ENCODE peak calls at places on chromosomes 7 and 10, in nine cellular contexts. R is psoas muscle; L is CD8-positive, alpha-beta memory T cell; G is endodermal cell; N is astrocyte; B is PC-3; P is spleen; H is IMR-90; I is uterus. S is an unnamed sample.

GRCh38 chr7:2754086-2754485 is 66.1 kb downstream of the AMZ1 start:
- DNase-seq in R (no peak), L (no peak), G (no peak), N (peak; percentile 39), B (no peak), P (no peak), H (no peak), I (no peak), S (no peak)

GRCh38 chr10:19913987-19914386 is 97.8 kb downstream of the PLXDC2 start:
- DNase-seq in R (no peak), L (no peak), G (no peak), N (no peak), B (no peak), P (no peak), H (no peak), I (no peak), S (no peak)

GRCh38 chr10:25061711-25062455 is 45.5 kb downstream of the THNSL1 start:
- DNase-seq in R (no peak), L (no peak), G (no peak), N (peak; percentile 76), B (peak; percentile 24), P (no peak), H (peak; percentile 20), I (no peak), S (no peak)

GRCh38 chr10:126058507-126058906 is 162.1 kb downstream of the FANK1 start:
- DNase-seq in R (no peak), L (no peak), G (no peak), N (no peak), B (no peak), P (no peak), H (no peak), I (no peak), S (no peak)

GRCh38 chr7:92924800-92925199 is 88.4 kb upstream of the CDK6 start:
- DNase-seq in R (no peak), L (no peak), G (no peak), N (no peak), B (no peak), P (no peak), H (no peak), I (no peak), S (no peak)

GRCh38 chr10:2835950-2836349 is 231.4 kb upstream of the PFKP start:
- DNase-seq in R (no peak), L (no peak), G (no peak), N (no peak), B (no peak), P (no peak), H (no peak), I (no peak), S (no peak)

GRCh38 chr7:94374721-94375120 is 20.0 kb upstream of the COL1A2 start:
- DNase-seq in R (no peak), L (no peak), G (peak; percentile 45), N (no peak), B (no peak), P (no peak), H (no peak), I (no peak), S (no peak)

GRCh38 chr10:43126759-43127424 is 11.4 kb upstream of the CSGALNACT2 start:
- DNase-seq in R (peak; percentile 40), L (no peak), G (peak; percentile 38), N (no peak), B (no peak), P (peak; percentile 77), H (no peak), I (no peak), S (peak; percentile 40)

GRCh38 chr10:101468159-101468558 is 114.2 kb downstream of the BTRC start:
- DNase-seq in R (no peak), L (no peak), G (no peak), N (no peak), B (no peak), P (no peak), H (no peak), I (no peak), S (no peak)

GRCh38 chr10:11097686-11098085 is 80.0 kb downstream of the CELF2 start:
- DNase-seq in R (no peak), L (no peak), G (no peak), N (no peak), B (no peak), P (no peak), H (no peak), I (no peak), S (no peak)

DNA sequence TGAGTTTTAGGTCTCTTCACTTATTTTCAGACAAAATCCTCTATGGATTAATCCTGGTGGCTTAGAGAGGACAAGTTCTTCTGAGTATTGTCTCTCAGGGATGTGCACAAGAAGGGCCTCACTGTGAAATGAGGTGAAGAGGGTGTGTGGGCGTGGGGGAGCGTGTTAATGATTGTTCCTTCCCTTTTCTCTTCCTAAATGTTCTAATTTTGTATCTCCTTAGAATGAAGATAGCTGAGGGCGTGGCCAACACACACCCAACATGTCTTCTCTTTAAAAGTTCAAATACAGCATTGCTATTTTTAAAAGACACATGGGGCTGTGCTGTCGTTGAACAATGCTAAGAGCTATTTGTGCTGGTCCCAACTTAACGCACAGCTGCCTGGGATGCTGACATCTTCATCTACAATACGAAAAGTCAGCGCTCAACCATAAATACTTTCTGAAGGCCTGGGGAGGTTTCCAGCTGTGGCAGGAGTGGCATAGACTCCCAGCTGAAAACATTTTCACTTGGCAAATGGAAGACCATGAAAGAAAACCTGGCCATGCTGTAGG is 135.9 kb downstream of the JCAD start:
- DNase-seq in R (no peak), L (no peak), G (no peak), N (no peak), B (no peak), P (no peak), H (no peak), I (no peak), S (no peak)
- H3K27me3 ChIP-seq in R (no peaks in the 10 kb centered on the region), L (no peaks in the 10 kb centered on the region), G (peaks cover 8% of the 10 kb centered on the region), N (peaks cover 8% of the 10 kb centered on the region), B (no peaks in the 10 kb centered on the region), P (no peaks in the 10 kb centered on the region), H (peaks cover 40% of the 10 kb centered on the region), I (no peaks in the 10 kb centered on the region), S (no peaks in the 10 kb centered on the region)

GRCh38 chr10:17064435-17064834 is 65.2 kb downstream of the CUBN start:
- DNase-seq in R (no peak), L (no peak), G (no peak), N (no peak), B (no peak), P (no peak), H (peak; percentile 20), I (no peak), S (no peak)

GRCh38 chr10:17065273-17065672 is 64.3 kb downstream of the CUBN start:
- DNase-seq in R (no peak), L (no peak), G (no peak), N (no peak), B (no peak), P (no peak), H (no peak), I (no peak), S (no peak)

GRCh38 chr10:17062009-17062408 is 67.6 kb downstream of the CUBN start:
- DNase-seq in R (no peak), L (no peak), G (no peak), N (peak; percentile 83), B (peak; percentile 77), P (no peak), H (peak; percentile 90), I (no peak), S (no peak)

GRCh38 chr10:17061418-17061817 is 68.2 kb downstream of the CUBN start:
- DNase-seq in R (no peak), L (no peak), G (no peak), N (peak; percentile 62), B (no peak), P (no peak), H (peak; percentile 49), I (no peak), S (no peak)

DNA sequence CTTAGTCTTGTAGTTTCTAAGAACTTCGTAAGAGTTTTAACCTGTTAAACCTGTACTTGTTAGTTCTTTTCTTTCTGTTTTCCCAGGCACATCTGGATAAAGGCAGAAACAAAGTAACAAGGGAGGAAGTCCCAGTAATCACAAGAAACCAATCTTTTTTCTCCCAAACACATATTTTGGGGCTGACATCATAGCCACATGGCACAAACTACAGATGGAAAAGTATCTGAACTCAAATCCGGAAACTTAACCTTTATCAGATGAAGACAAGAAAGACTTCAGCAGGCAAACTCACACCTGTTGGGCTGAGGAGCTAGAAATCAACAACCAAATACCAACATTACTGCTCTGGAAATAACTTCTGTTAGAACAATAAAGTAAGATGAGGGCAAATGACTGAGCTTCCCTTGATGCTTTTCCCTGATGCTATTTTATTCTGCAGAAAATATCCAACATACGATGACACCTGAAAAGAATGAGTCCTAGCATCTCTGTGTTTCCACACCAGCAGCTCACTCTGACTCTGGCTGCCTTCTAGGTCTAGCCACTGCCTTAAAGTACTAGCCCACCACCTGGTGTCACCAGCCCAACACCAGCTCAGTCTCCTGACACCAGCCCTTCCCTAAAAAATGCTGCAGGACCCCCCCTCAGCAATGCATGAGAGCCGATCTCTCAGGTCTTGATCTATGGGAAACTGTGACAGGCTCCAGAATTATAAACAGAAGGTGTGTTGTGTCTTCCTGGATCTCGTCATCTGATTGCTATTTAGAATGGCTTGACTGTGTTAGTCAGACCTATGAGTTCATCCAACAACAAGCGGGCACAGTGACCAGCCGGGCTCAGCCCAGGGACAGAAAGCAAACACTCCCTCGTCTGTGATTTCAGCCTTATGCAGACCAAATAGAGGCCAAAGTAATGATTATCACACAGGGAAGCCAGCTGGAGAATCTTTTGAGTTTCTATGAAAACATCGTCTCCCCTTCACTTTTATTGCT is 66.8 kb downstream of the CUBN start:
- DNase-seq in R (peak; percentile 69), L (no peak), G (peak; percentile 63), N (peak; percentile 92), B (peak; percentile 81), P (no peak), H (peak; percentile 88), I (peak; percentile 43), S (peak; percentile 76)
- H3K4me3 ChIP-seq in R (no peak overlapping the region), L (no peak overlapping the region), G (no peak overlapping the region), N (peak overlapping the region; percentile 37), B (peak overlapping the region; percentile 56), P (no peak overlapping the region), H (no peak overlapping the region), I (no peak overlapping the region), S (no peak overlapping the region)

DNA sequence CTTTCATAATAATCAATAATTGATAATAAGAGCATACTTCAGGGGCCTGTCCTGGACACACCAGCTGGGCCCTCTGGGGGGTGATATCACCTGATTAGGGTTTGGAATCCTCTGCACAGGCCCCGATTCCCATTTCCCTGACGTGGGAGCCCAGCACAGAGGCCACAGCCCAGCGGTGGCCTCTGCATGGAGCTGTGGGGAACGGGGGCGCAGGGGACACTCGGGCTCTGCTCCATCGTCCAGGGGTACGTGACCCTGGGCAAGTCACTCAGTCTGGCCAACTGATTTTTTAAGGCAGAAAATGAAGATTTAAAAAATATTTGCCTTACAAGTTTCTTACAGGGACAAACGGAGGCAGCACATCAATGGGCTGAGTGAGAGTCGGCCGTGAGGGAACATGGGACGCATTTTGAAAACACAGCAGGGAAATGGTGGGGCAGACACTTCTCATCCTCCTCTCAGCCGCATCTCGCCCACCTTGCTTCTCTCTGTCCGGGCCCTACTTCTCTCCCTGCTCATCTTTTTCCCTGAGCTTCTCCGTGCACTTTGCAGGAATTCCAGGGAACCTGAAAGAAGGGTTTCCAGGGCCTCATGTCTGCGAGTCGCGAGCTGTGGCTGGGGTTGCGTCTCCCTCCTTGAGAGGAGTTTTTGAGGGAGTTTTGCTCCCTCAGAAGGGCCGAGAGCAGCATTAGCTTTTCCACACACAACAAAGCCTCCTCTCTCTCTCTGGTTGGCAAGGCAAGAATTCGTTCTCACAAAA is 311.9 kb downstream of the WDR37 start:
- DNase-seq in R (no peak), L (no peak), G (peak; percentile 53), N (no peak), B (no peak), P (no peak), H (no peak), I (no peak), S (peak; percentile 21)
- H3K9me3 ChIP-seq in R (no peaks in the 10 kb centered on the region), L (no peaks in the 10 kb centered on the region), G (no peaks in the 10 kb centered on the region), N (no peaks in the 10 kb centered on the region), B (no peaks in the 10 kb centered on the region), P (no peaks in the 10 kb centered on the region), H (peaks cover 40% of the 10 kb centered on the region), I (no peaks in the 10 kb centered on the region), S (no peaks in the 10 kb centered on the region)

GRCh38 chr10:6674282-6674681 is 94.2 kb upstream of the PRKCQ start:
- DNase-seq in R (no peak), L (no peak), G (no peak), N (no peak), B (no peak), P (no peak), H (no peak), I (no peak), S (no peak)
- H3K27me3 ChIP-seq in R (no peaks in the 10 kb centered on the region), L (no peaks in the 10 kb centered on the region), G (no peaks in the 10 kb centered on the region), N (no peaks in the 10 kb centered on the region), B (peaks cover 33% of the 10 kb centered on the region), P (no peaks in the 10 kb centered on the region), H (no peaks in the 10 kb centered on the region), I (no peaks in the 10 kb centered on the region), S (no peaks in the 10 kb centered on the region)

S was measured in right atrium auricular region.